ENCODE peak calls at places on chromosomes 5 and 9, in eight cellular contexts. One of them, this sample, is unnamed.

GRCh38 chr9:112059145-112059979 is 115.7 kb downstream of the SUSD1 start:
- DNase-seq in nephron progenitor cell: no peak
- DNase-seq in GM23338: no peak
- DNase-seq in endothelial cell: no peak
- DNase-seq in GM20000: no peak
- DNase-seq in B cell: no peak
- DNase-seq in lower lobe of right lung: no peak
- DNase-seq in prostate gland: no peak
- DNase-seq in this sample: no peak

GRCh38 chr5:16431482-16431881 is 34.1 kb downstream of the ZNF622 start:
- DNase-seq in GM20000: no peak
- DNase-seq in endothelial cell: no peak
- DNase-seq in prostate gland: no peak
- DNase-seq in B cell: no peak
- DNase-seq in GM23338: peak
- DNase-seq in nephron progenitor cell: peak
- DNase-seq in lower lobe of right lung: no peak
- DNase-seq in this sample: no peak

GRCh38 chr9:98502311-98502975 is 206.3 kb downstream of the GABBR2 start:
- DNase-seq in lower lobe of right lung: no peak
- DNase-seq in prostate gland: no peak
- DNase-seq in endothelial cell: no peak
- DNase-seq in B cell: no peak
- DNase-seq in GM20000: no peak
- DNase-seq in nephron progenitor cell: no peak
- DNase-seq in GM23338: no peak
- DNase-seq in this sample: no peak

GRCh38 chr5:181052928-181053759 is 13.1 kb downstream of the BTNL9 start:
- DNase-seq in nephron progenitor cell: peak
- DNase-seq in GM20000: peak
- DNase-seq in endothelial cell: peak
- DNase-seq in GM23338: peak
- DNase-seq in B cell: no peak
- DNase-seq in prostate gland: no peak
- DNase-seq in lower lobe of right lung: no peak
- DNase-seq in this sample: no peak

GRCh38 chr9:131691969-131692611 is 47.8 kb downstream of the RAPGEF1 start:
- DNase-seq in GM20000: no peak
- DNase-seq in lower lobe of right lung: no peak
- DNase-seq in B cell: no peak
- DNase-seq in endothelial cell: no peak
- DNase-seq in GM23338: no peak
- DNase-seq in nephron progenitor cell: no peak
- DNase-seq in prostate gland: no peak
- DNase-seq in this sample: no peak

GRCh38 chr5:80146036-80146435 is 109.8 kb downstream of the SERINC5 start:
- DNase-seq in endothelial cell: no peak
- DNase-seq in lower lobe of right lung: no peak
- DNase-seq in GM20000: no peak
- DNase-seq in prostate gland: no peak
- DNase-seq in nephron progenitor cell: no peak
- DNase-seq in B cell: no peak
- DNase-seq in GM23338: no peak
- DNase-seq in this sample: no peak

GRCh38 chr5:150190503-150190973 is 676 bp downstream of the SLC6A7 start:
- DNase-seq in GM20000: no peak
- DNase-seq in nephron progenitor cell: peak
- DNase-seq in B cell: no peak
- DNase-seq in GM23338: peak
- DNase-seq in lower lobe of right lung: no peak
- DNase-seq in prostate gland: no peak
- DNase-seq in endothelial cell: no peak
- DNase-seq in this sample: no peak

GRCh38 chr5:51378415-51378777 is 4.9 kb upstream of the ISL1 start:
- DNase-seq in GM23338: peak
- DNase-seq in nephron progenitor cell: peak
- DNase-seq in B cell: no peak
- DNase-seq in endothelial cell: peak
- DNase-seq in lower lobe of right lung: no peak
- DNase-seq in GM20000: no peak
- DNase-seq in prostate gland: no peak
- DNase-seq in this sample: no peak

GRCh38 chr5:94968507-94969095 is 316.3 kb downstream of the MCTP1 start:
- DNase-seq in endothelial cell: peak
- DNase-seq in GM23338: peak
- DNase-seq in lower lobe of right lung: no peak
- DNase-seq in B cell: no peak
- DNase-seq in prostate gland: peak
- DNase-seq in GM20000: peak
- DNase-seq in nephron progenitor cell: peak
- DNase-seq in this sample: no peak

GRCh38 chr5:15004506-15004905 is 132.9 kb upstream of the ANKH start:
- DNase-seq in GM23338: no peak
- DNase-seq in endothelial cell: no peak
- DNase-seq in GM20000: no peak
- DNase-seq in B cell: no peak
- DNase-seq in lower lobe of right lung: no peak
- DNase-seq in prostate gland: no peak
- DNase-seq in nephron progenitor cell: no peak
- DNase-seq in this sample: no peak

GRCh38 chr5:179275941-179276837 is 69.1 kb downstream of the ADAMTS2 start:
- DNase-seq in B cell: peak
- DNase-seq in lower lobe of right lung: peak
- DNase-seq in GM23338: no peak
- DNase-seq in prostate gland: no peak
- DNase-seq in nephron progenitor cell: no peak
- DNase-seq in GM20000: no peak
- DNase-seq in endothelial cell: no peak
- DNase-seq in this sample: no peak

GRCh38 chr5:172074896-172075295 is 68.5 kb upstream of the FBXW11 start:
- DNase-seq in B cell: no peak
- DNase-seq in nephron progenitor cell: no peak
- DNase-seq in endothelial cell: no peak
- DNase-seq in GM23338: no peak
- DNase-seq in prostate gland: no peak
- DNase-seq in GM20000: no peak
- DNase-seq in lower lobe of right lung: no peak
- DNase-seq in this sample: no peak

GRCh38 chr9:134381671-134382505 is 55.6 kb downstream of the RXRA start:
- DNase-seq in lower lobe of right lung: peak
- DNase-seq in B cell: no peak
- DNase-seq in endothelial cell: peak
- DNase-seq in prostate gland: no peak
- DNase-seq in GM23338: no peak
- DNase-seq in GM20000: peak
- DNase-seq in nephron progenitor cell: no peak
- DNase-seq in this sample: peak

GRCh38 chr9:6779417-6780241 is 21.9 kb downstream of the KDM4C start:
- DNase-seq in lower lobe of right lung: no peak
- DNase-seq in prostate gland: no peak
- DNase-seq in GM23338: no peak
- DNase-seq in endothelial cell: no peak
- DNase-seq in B cell: no peak
- DNase-seq in GM20000: no peak
- DNase-seq in nephron progenitor cell: no peak
- DNase-seq in this sample: no peak

GRCh38 chr9:126591083-126591482 is 22.6 kb upstream of the LMX1B start:
- DNase-seq in GM20000: no peak
- DNase-seq in nephron progenitor cell: no peak
- DNase-seq in endothelial cell: no peak
- DNase-seq in prostate gland: no peak
- DNase-seq in lower lobe of right lung: no peak
- DNase-seq in GM23338: no peak
- DNase-seq in B cell: no peak
- DNase-seq in this sample: no peak

GRCh38 chr5:176817369-176817841 is 7.0 kb downstream of the UNC5A start:
- DNase-seq in prostate gland: no peak
- DNase-seq in B cell: no peak
- DNase-seq in nephron progenitor cell: peak
- DNase-seq in GM20000: no peak
- DNase-seq in GM23338: peak
- DNase-seq in endothelial cell: no peak
- DNase-seq in lower lobe of right lung: no peak
- DNase-seq in this sample: no peak

GRCh38 chr5:150401376-150402201 is 11.1 kb downstream of the CD74 start:
- DNase-seq in endothelial cell: no peak
- DNase-seq in lower lobe of right lung: peak
- DNase-seq in GM23338: no peak
- DNase-seq in GM20000: no peak
- DNase-seq in B cell: no peak
- DNase-seq in nephron progenitor cell: no peak
- DNase-seq in prostate gland: no peak
- DNase-seq in this sample: no peak

GRCh38 chr9:113463418-113464285 is at the start of gene RGS3:
- DNase-seq in prostate gland: peak
- DNase-seq in lower lobe of right lung: peak
- DNase-seq in nephron progenitor cell: peak
- DNase-seq in B cell: no peak
- DNase-seq in GM20000: no peak
- DNase-seq in endothelial cell: peak
- DNase-seq in GM23338: peak
- DNase-seq in this sample: no peak

GRCh38 chr5:66596791-66597757 is 881 bp downstream of the MAST4 start:
- DNase-seq in endothelial cell: peak
- DNase-seq in prostate gland: peak
- DNase-seq in GM23338: peak
- DNase-seq in nephron progenitor cell: peak
- DNase-seq in GM20000: peak
- DNase-seq in B cell: no peak
- DNase-seq in lower lobe of right lung: peak
- DNase-seq in this sample: no peak

DNA sequence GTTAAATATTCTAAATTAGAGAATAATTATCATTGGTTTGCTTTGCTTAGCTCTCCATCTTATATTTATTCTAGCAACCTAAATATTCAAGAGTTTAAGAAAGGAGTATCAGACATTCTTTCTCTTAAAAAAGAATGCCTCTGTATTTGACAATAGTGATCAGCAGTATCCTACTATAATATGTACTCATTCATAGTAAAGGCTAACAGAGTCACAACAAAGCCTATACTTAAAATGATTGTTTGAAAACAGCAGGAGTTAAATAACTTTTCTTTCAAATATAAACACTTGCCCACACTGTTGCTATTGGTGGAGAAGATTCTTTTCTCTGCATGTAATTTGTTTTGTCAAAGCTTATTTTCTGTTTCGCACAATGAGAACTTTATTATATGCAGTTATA is 178.4 kb downstream of the PTPRD start:
- DNase-seq in lower lobe of right lung: no peak
- DNase-seq in endothelial cell: no peak
- DNase-seq in B cell: no peak
- DNase-seq in nephron progenitor cell: no peak
- DNase-seq in GM20000: no peak
- DNase-seq in GM23338: no peak
- DNase-seq in prostate gland: no peak
- DNase-seq in this sample: no peak
- TF ChIP-seq CTCF in lower lobe of right lung: no peak
- TF ChIP-seq CTCF in endothelial cell: no peak
- TF ChIP-seq CTCF in B cell: no peak
- TF ChIP-seq CTCF in nephron progenitor cell: no peak
- TF ChIP-seq CTCF in GM20000: no peak
- TF ChIP-seq CTCF in GM23338: no peak
- TF ChIP-seq CTCF in prostate gland: no peak
- TF ChIP-seq CTCF in this sample: no peak

DNA sequence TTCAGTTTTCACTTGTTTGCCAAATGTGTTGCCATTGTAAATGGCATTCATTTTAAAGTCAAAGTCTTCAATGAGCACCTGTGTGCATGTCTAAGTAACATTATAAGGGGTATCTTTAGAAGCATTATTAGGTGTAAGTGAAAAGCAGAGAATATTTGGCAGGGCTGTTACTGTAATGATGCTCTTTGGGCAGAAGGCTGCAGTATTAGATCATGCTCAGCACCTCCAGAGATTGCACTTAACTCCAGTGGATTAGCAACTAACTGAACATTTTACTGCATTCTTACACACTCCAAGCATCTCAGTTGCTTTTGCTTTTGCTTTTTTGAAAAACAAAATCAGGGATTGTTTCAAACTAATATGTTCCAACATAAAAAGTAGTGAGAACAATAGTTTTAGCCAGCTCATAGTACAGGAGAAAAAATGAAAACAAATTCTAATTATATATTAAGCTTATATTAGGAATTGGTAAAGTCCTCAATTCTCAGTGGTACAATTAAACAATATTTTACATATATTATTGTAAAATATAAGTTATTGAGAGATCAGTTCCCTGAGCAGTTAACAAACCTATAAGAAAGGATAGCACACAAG is 1740.9 kb upstream of the CDH9 start:
- DNase-seq in GM23338: peak
- DNase-seq in nephron progenitor cell: no peak
- DNase-seq in endothelial cell: peak
- DNase-seq in lower lobe of right lung: no peak
- DNase-seq in GM20000: no peak
- DNase-seq in prostate gland: no peak
- DNase-seq in B cell: no peak
- DNase-seq in this sample: no peak
- TF ChIP-seq CTCF in GM23338: peak
- TF ChIP-seq CTCF in nephron progenitor cell: peak
- TF ChIP-seq CTCF in endothelial cell: no peak
- TF ChIP-seq CTCF in lower lobe of right lung: no peak
- TF ChIP-seq CTCF in GM20000: no peak
- TF ChIP-seq CTCF in prostate gland: no peak
- TF ChIP-seq CTCF in B cell: no peak
- TF ChIP-seq CTCF in this sample: no peak

DNA sequence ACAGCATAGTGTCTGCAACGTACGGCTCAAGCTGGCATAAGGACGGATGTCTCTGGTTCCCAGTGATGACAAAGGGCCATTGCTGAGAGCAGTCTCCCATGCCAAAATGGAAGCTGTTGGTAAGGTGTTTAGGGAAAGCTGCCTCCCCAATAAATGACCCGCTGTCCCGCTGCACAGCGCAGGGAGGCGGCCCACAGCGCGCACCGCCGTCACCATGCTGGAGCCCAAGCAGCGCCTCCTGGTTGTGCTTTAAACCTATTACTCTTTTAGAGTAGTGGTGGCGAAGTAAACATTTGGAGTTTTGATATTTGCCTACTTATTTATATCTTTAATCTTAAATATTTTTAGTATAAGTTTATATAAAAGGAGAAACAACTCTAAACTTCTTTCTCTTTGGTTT is 70.4 kb upstream of the C5orf63 start:
- DNase-seq in nephron progenitor cell: no peak
- DNase-seq in GM23338: peak
- DNase-seq in GM20000: no peak
- DNase-seq in B cell: no peak
- DNase-seq in prostate gland: no peak
- DNase-seq in endothelial cell: no peak
- DNase-seq in lower lobe of right lung: no peak
- DNase-seq in this sample: no peak
- TF ChIP-seq CTCF in nephron progenitor cell: no peak
- TF ChIP-seq CTCF in GM23338: peak
- TF ChIP-seq CTCF in GM20000: no peak
- TF ChIP-seq CTCF in B cell: no peak
- TF ChIP-seq CTCF in prostate gland: no peak
- TF ChIP-seq CTCF in endothelial cell: no peak
- TF ChIP-seq CTCF in lower lobe of right lung: no peak
- TF ChIP-seq CTCF in this sample: no peak

DNA sequence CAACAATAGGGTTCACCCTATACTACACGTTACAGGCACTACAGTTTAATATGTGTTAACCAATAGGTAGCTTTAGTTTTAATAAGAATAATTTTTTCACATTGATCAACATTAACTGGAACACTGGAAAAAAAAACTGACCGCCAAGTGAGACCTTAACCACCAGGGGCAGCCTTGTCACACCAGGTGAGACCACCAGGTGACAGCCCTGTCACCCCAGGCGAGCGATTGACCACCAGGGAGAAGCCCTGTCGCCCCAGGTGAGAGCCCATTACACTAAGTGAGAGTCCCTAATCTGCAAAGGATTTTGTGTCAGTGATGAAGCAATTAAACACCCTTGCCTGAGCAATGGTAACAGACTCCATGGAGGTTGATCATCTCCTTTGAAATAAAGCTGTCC is 75.4 kb upstream of the SYK start:
- DNase-seq in lower lobe of right lung: no peak
- DNase-seq in GM20000: no peak
- DNase-seq in nephron progenitor cell: no peak
- DNase-seq in B cell: no peak
- DNase-seq in endothelial cell: no peak
- DNase-seq in prostate gland: no peak
- DNase-seq in GM23338: peak
- DNase-seq in this sample: no peak
- TF ChIP-seq CTCF in lower lobe of right lung: no peak
- TF ChIP-seq CTCF in GM20000: peak
- TF ChIP-seq CTCF in nephron progenitor cell: peak
- TF ChIP-seq CTCF in B cell: peak
- TF ChIP-seq CTCF in endothelial cell: peak
- TF ChIP-seq CTCF in prostate gland: no peak
- TF ChIP-seq CTCF in GM23338: peak
- TF ChIP-seq CTCF in this sample: no peak

This sample was measured in natural killer cell.